ENCODE peak calls at places on chromosomes 2 and 18, in seven cellular contexts. Q is fibroblast of the aortic adventitia; T is activated naive CD4-positive, alpha-beta T cell; N is cardiac muscle cell; P is A549; K is stimulated activated CD4-positive, alpha-beta T cell treated with anti-CD3 and anti-CD28 coated beads, Interleukin-1b, Interleukin-23, amount 100 ng/mL, for 1 hour; L is hippocampal formation. W is an unnamed sample.

GRCh38 chr18:63317982-63318881 is 1.3 kb downstream of the BCL2 start:
- DNase-seq in Q (no peak), T (peak; percentile 63), N (peak; percentile 35), P (no peak), K (peak; percentile 54), L (peak; percentile 63), W (peak; percentile 46)

GRCh38 chr18:31840499-31840898 is 79.8 kb upstream of the SLC25A52 start:
- DNase-seq in Q (no peak), T (no peak), N (no peak), P (no peak), K (no peak), L (no peak), W (no peak)

GRCh38 chr2:217714268-217714643 is 288.5 kb downstream of the TNS1 start:
- DNase-seq in Q (peak; percentile 43), T (no peak), N (no peak), P (no peak), K (no peak), L (peak; percentile 93), W (peak; percentile 99)

GRCh38 chr2:71832844-71833243 is 314.8 kb downstream of the CYP26B1 start:
- DNase-seq in Q (no peak), T (no peak), N (no peak), P (no peak), K (no peak), L (no peak), W (no peak)

GRCh38 chr2:19228092-19228670 is 130.2 kb downstream of the OSR1 start:
- DNase-seq in Q (no peak), T (no peak), N (peak; percentile 66), P (no peak), K (no peak), L (no peak), W (no peak)

GRCh38 chr2:121903037-121903689 is 147.7 kb downstream of the TSN start:
- DNase-seq in Q (no peak), T (no peak), N (no peak), P (no peak), K (no peak), L (no peak), W (no peak)

GRCh38 chr2:205474746-205475145 is 207.6 kb upstream of the NRP2 start:
- DNase-seq in Q (peak; percentile 68), T (no peak), N (no peak), P (no peak), K (no peak), L (no peak), W (no peak)

GRCh38 chr2:224217233-224217961 is 178.3 kb upstream of the SERPINE2 start:
- DNase-seq in Q (no peak), T (no peak), N (no peak), P (no peak), K (no peak), L (no peak), W (no peak)

GRCh38 chr2:206274434-206275273 is at the start of gene ZDBF2:
- DNase-seq in Q (peak; percentile 70), T (no peak), N (peak; percentile 82), P (peak; percentile 66), K (no peak), L (no peak), W (peak; percentile 68)

GRCh38 chr18:23137093-23137640 is 1.9 kb downstream of the CABLES1 start:
- DNase-seq in Q (peak; percentile 65), T (no peak), N (no peak), P (no peak), K (no peak), L (no peak), W (no peak)

GRCh38 chr2:77796397-77796796 is 274.2 kb upstream of the LRRTM4 start:
- DNase-seq in Q (no peak), T (no peak), N (no peak), P (no peak), K (no peak), L (no peak), W (no peak)

GRCh38 chr18:45506951-45507350 is 108.3 kb upstream of the SLC14A2 start:
- DNase-seq in Q (no peak), T (no peak), N (no peak), P (no peak), K (no peak), L (no peak), W (no peak)

GRCh38 chr18:74541703-74542555 is 7.6 kb downstream of the CNDP1 start:
- DNase-seq in Q (no peak), T (no peak), N (no peak), P (no peak), K (no peak), L (peak; percentile 75), W (peak; percentile 74)

GRCh38 chr2:160298960-160299359 is 98.9 kb upstream of the ITGB6 start:
- DNase-seq in Q (peak; percentile 60), T (no peak), N (no peak), P (no peak), K (no peak), L (no peak), W (no peak)

GRCh38 chr2:72278046-72278445 is 130.4 kb upstream of the CYP26B1 start:
- DNase-seq in Q (peak; percentile 64), T (no peak), N (no peak), P (peak; percentile 46), K (no peak), L (no peak), W (peak; percentile 25)

GRCh38 chr2:99876956-99877355 is 265.4 kb downstream of the AFF3 start:
- DNase-seq in Q (no peak), T (no peak), N (no peak), P (no peak), K (no peak), L (no peak), W (no peak)

GRCh38 chr2:97774425-97774824 is 61.0 kb downstream of the ZAP70 start:
- DNase-seq in Q (no peak), T (no peak), N (peak; percentile 50), P (no peak), K (no peak), L (no peak), W (peak; percentile 48)

GRCh38 chr2:73821227-73821626 is 7.5 kb upstream of the STAMBP start:
- DNase-seq in Q (no peak), T (no peak), N (no peak), P (no peak), K (no peak), L (no peak), W (no peak)

GRCh38 chr2:160576054-160576499 is 82.5 kb upstream of the RBMS1 start:
- DNase-seq in Q (peak; percentile 90), T (no peak), N (no peak), P (peak; percentile 52), K (no peak), L (no peak), W (no peak)

GRCh38 chr2:133841905-133842304 is 273.6 kb upstream of the NCKAP5 start:
- DNase-seq in Q (peak; percentile 99), T (no peak), N (no peak), P (peak; percentile 72), K (no peak), L (no peak), W (no peak)

GRCh38 chr2:159776321-159776720 is 21.7 kb downstream of the CD302 start:
- DNase-seq in Q (no peak), T (no peak), N (no peak), P (no peak), K (no peak), L (no peak), W (no peak)